ENCODE peak calls at places on chromosomes 6 and 20, in seven cellular contexts. D, T, N, W, S, P and U are unnamed samples.

GRCh38 chr6:126826315-126826714 is 292.2 kb upstream of the RSPO3 start:
- DNase-seq in D (no peak), T (no peak), N (no peak), W (no peak), S (no peak), P (no peak), U (no peak)

GRCh38 chr6:42403831-42404230 is 47.9 kb downstream of the TRERF1 start:
- DNase-seq in D (no peak), T (no peak), N (no peak), W (no peak), S (no peak), P (no peak), U (no peak)

GRCh38 chr20:12482661-12483060 is 526.1 kb upstream of the SPTLC3 start:
- DNase-seq in D (no peak), T (peak), N (no peak), W (no peak), S (no peak), P (no peak), U (no peak)

GRCh38 chr6:165986647-165987482 is 180.8 kb downstream of the TBXT start:
- DNase-seq in D (no peak), T (no peak), N (peak), W (peak), S (peak), P (no peak), U (no peak)

GRCh38 chr6:160015778-160016684 is 47.1 kb downstream of the IGF2R start:
- DNase-seq in D (peak), T (peak), N (no peak), W (no peak), S (no peak), P (no peak), U (no peak)

GRCh38 chr6:156589281-156589680 is 187.9 kb upstream of the ARID1B start:
- DNase-seq in D (no peak), T (no peak), N (no peak), W (no peak), S (no peak), P (no peak), U (no peak)

GRCh38 chr6:1716845-1717244 is 107.1 kb downstream of the FOXC1 start:
- DNase-seq in D (no peak), T (no peak), N (no peak), W (no peak), S (no peak), P (no peak), U (no peak)

GRCh38 chr6:78605909-78606446 is 261.4 kb upstream of the IRAK1BP1 start:
- DNase-seq in D (no peak), T (no peak), N (no peak), W (no peak), S (no peak), P (no peak), U (no peak)

GRCh38 chr6:35224720-35225119 is 11.0 kb downstream of the SCUBE3 start:
- DNase-seq in D (no peak), T (peak), N (no peak), W (no peak), S (no peak), P (no peak), U (no peak)

GRCh38 chr6:111256646-111257045 is 169.3 kb downstream of the SLC16A10 start:
- DNase-seq in D (no peak), T (peak), N (no peak), W (no peak), S (no peak), P (no peak), U (no peak)

GRCh38 chr20:13825465-13825864 is 40.6 kb downstream of the NDUFAF5 start:
- DNase-seq in D (no peak), T (no peak), N (no peak), W (no peak), S (no peak), P (no peak), U (no peak)

GRCh38 chr20:4325548-4326187 is 310.3 kb upstream of the RNF24 start:
- DNase-seq in D (no peak), T (no peak), N (no peak), W (no peak), S (no peak), P (peak), U (no peak)

GRCh38 chr6:151807513-151808330 is at the start of gene ESR1:
- DNase-seq in D (no peak), T (no peak), N (peak), W (peak), S (peak), P (no peak), U (no peak)

GRCh38 chr6:29553268-29554057 is 6.1 kb downstream of the UBD start:
- DNase-seq in D (no peak), T (no peak), N (peak), W (peak), S (peak), P (no peak), U (peak)

GRCh38 chr6:130216630-130217029 is 6.1 kb downstream of the SAMD3 start:
- DNase-seq in D (no peak), T (no peak), N (no peak), W (no peak), S (no peak), P (no peak), U (no peak)

GRCh38 chr20:8932192-8933150 is 136.4 kb upstream of the PLCB4 start:
- DNase-seq in D (no peak), T (no peak), N (no peak), W (no peak), S (no peak), P (no peak), U (no peak)

GRCh38 chr6:5403619-5404018 is 142.3 kb downstream of the FARS2 start:
- DNase-seq in D (no peak), T (no peak), N (no peak), W (no peak), S (no peak), P (no peak), U (no peak)

GRCh38 chr6:55913213-55914195 is 38.1 kb upstream of the BMP5 start:
- DNase-seq in D (no peak), T (no peak), N (no peak), W (peak), S (no peak), P (no peak), U (no peak)

GRCh38 chr6:46352541-46353267 is 138.5 kb downstream of the RCAN2 start:
- DNase-seq in D (no peak), T (no peak), N (no peak), W (no peak), S (no peak), P (no peak), U (no peak)

GRCh38 chr20:2244993-2245392 is 50.8 kb upstream of the TGM3 start:
- DNase-seq in D (no peak), T (no peak), N (peak), W (peak), S (no peak), P (no peak), U (no peak)

GRCh38 chr6:41459738-41460137 is 86.4 kb upstream of the FOXP4 start:
- DNase-seq in D (no peak), T (no peak), N (no peak), W (no peak), S (no peak), P (no peak), U (no peak)

GRCh38 chr6:99993533-99994251 is at the start of gene MCHR2:
- DNase-seq in D (no peak), T (no peak), N (no peak), W (peak), S (no peak), P (no peak), U (no peak)

GRCh38 chr20:10671221-10671849 is 2.5 kb downstream of the JAG1 start:
- DNase-seq in D (no peak), T (peak), N (peak), W (peak), S (peak), P (peak), U (peak)

GRCh38 chr20:36439040-36439730 is 102.1 kb upstream of the MYL9 start:
- DNase-seq in D (peak), T (peak), N (peak), W (peak), S (peak), P (peak), U (peak)

GRCh38 chr6:9140181-9140580 is 704.8 kb upstream of the SLC35B3 start:
- DNase-seq in D (no peak), T (no peak), N (no peak), W (no peak), S (peak), P (no peak), U (peak)

GRCh38 chr20:23115823-23116222 is 29.7 kb upstream of the CD93 start:
- DNase-seq in D (no peak), T (peak), N (no peak), W (no peak), S (no peak), P (no peak), U (no peak)

GRCh38 chr6:44478591-44479254 is 91.2 kb downstream of the CDC5L start:
- DNase-seq in D (no peak), T (no peak), N (no peak), W (no peak), S (no peak), P (no peak), U (no peak)

GRCh38 chr6:19824058-19824807 is 12.9 kb upstream of the ID4 start:
- DNase-seq in D (no peak), T (no peak), N (no peak), W (no peak), S (no peak), P (no peak), U (peak)

GRCh38 chr20:63594043-63594561 is 20.1 kb upstream of the HELZ2 start:
- DNase-seq in D (no peak), T (no peak), N (no peak), W (no peak), S (no peak), P (no peak), U (no peak)

GRCh38 chr6:16949696-16950095 is 152.2 kb upstream of the STMND1 start:
- DNase-seq in D (no peak), T (no peak), N (no peak), W (no peak), S (no peak), P (no peak), U (no peak)